ENCODE peak calls at places on chromosomes 13 and 19, in six cellular contexts. S is tibial nerve, F is right atrium auricular region, U is H1, B is neural crest cell, C is cardiac muscle cell. E is an unnamed sample.

GRCh38 chr13:28099396-28100148 is 804 bp downstream of the FLT3 start:
- DNase-seq in S (no peak), F (no peak), U (no peak), B (no peak), C (no peak), E (no peak)

GRCh38 chr13:50574731-50575130 is 268.8 kb downstream of the DLEU7 start:
- DNase-seq in S (no peak), F (no peak), U (no peak), B (no peak), C (no peak), E (no peak)

GRCh38 chr19:17841810-17842662 is 5.7 kb downstream of the JAK3 start:
- DNase-seq in S (peak; percentile 80), F (peak; percentile 75), U (peak; percentile 97), B (peak; percentile 89), C (peak; percentile 97), E (peak; percentile 50)

GRCh38 chr13:49976314-49977258 is 20.3 kb upstream of the TRIM13 start:
- DNase-seq in S (peak; percentile 73), F (peak; percentile 65), U (no peak), B (peak; percentile 61), C (peak; percentile 85), E (peak; percentile 53)

GRCh38 chr19:54481326-54481930 is 8.3 kb upstream of the CDC42EP5 start:
- DNase-seq in S (no peak), F (no peak), U (no peak), B (peak; percentile 74), C (peak; percentile 84), E (no peak)

GRCh38 chr19:56905616-56906015 is 65.1 kb upstream of the PEG3 start:
- DNase-seq in S (no peak), F (no peak), U (no peak), B (no peak), C (no peak), E (no peak)

GRCh38 chr13:113489549-113490495 is 689 bp downstream of the DCUN1D2 start:
- DNase-seq in S (no peak), F (no peak), U (no peak), B (peak; percentile 28), C (peak; percentile 38), E (no peak)

GRCh38 chr19:32464279-32464678 is 58.7 kb downstream of the DPY19L3 start:
- DNase-seq in S (no peak), F (no peak), U (no peak), B (no peak), C (no peak), E (no peak)

GRCh38 chr13:20414475-20415287 is 111.0 kb downstream of the CRYL1 start:
- DNase-seq in S (no peak), F (no peak), U (no peak), B (no peak), C (no peak), E (no peak)

GRCh38 chr19:18118420-18119242 is 21.1 kb downstream of the MAST3 start:
- DNase-seq in S (peak; percentile 24), F (no peak), U (no peak), B (no peak), C (no peak), E (no peak)

GRCh38 chr13:98564204-98564603 is 12.7 kb downstream of the STK24 start:
- DNase-seq in S (no peak), F (no peak), U (no peak), B (no peak), C (no peak), E (no peak)

GRCh38 chr19:5466814-5467291 is 11.6 kb downstream of the ZNRF4 start:
- DNase-seq in S (no peak), F (no peak), U (no peak), B (no peak), C (no peak), E (no peak)

GRCh38 chr19:5170329-5170745 is 170.3 kb downstream of the PTPRS start:
- DNase-seq in S (no peak), F (no peak), U (no peak), B (peak; percentile 52), C (no peak), E (peak; percentile 36)

GRCh38 chr19:7973883-7974282 is 30.4 kb upstream of the TIMM44 start:
- DNase-seq in S (no peak), F (peak; percentile 62), U (no peak), B (no peak), C (no peak), E (no peak)

GRCh38 chr13:107838592-107839161 is 376.7 kb downstream of the LIG4 start:
- DNase-seq in S (no peak), F (no peak), U (no peak), B (no peak), C (no peak), E (no peak)

GRCh38 chr13:23510544-23510916 is 59.7 kb upstream of the TNFRSF19 start:
- DNase-seq in S (no peak), F (no peak), U (no peak), B (no peak), C (no peak), E (no peak)

GRCh38 chr13:109610517-109610916 is 175.9 kb downstream of the IRS2 start:
- DNase-seq in S (peak; percentile 8), F (no peak), U (peak; percentile 9), B (no peak), C (peak; percentile 27), E (no peak)

GRCh38 chr19:18440421-18440877 is 2.5 kb upstream of the ISYNA1 start:
- DNase-seq in S (no peak), F (no peak), U (no peak), B (no peak), C (peak; percentile 54), E (no peak)

DNA sequence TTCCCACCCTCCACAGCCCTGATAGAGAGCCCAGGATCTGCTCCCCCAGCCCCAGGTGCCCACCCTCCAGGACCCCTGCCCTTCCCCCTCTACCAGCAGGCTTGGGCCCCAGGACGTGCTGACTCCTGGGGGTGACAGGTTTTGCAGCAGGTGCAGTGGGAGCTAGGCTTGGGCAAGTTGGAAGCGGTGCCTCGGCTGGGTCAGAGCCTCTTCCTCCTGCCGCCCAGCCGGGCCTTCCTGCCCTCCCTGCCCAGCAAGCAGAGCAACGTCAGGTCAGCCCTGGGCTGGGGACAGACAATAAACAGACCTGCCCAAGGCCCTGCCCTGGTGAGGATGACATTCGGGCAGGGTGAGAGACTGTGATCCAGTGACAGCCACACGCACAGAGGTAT is 9.2 kb upstream of the NCCRP1 start:
- DNase-seq in S (no peak), F (no peak), U (no peak), B (no peak), C (peak; percentile 48), E (no peak)
- TF ChIP-seq CTCF in S (no peak), F (no peak), U (no peak), B (peak; percentile 44), C (no peak), E (no peak)

GRCh38 chr13:97122381-97122996 is 99.6 kb upstream of the MBNL2 start:
- DNase-seq in S (no peak), F (no peak), U (no peak), B (no peak), C (no peak), E (no peak)

GRCh38 chr13:97124237-97124636 is 97.9 kb upstream of the MBNL2 start:
- DNase-seq in S (no peak), F (no peak), U (no peak), B (no peak), C (no peak), E (no peak)

GRCh38 chr13:97125810-97126738 is 96.1 kb upstream of the MBNL2 start:
- DNase-seq in S (no peak), F (no peak), U (no peak), B (no peak), C (no peak), E (no peak)

GRCh38 chr13:97127842-97128241 is 94.3 kb upstream of the MBNL2 start:
- DNase-seq in S (no peak), F (no peak), U (no peak), B (no peak), C (no peak), E (no peak)

GRCh38 chr13:97125051-97125809 is 96.9 kb upstream of the MBNL2 start:
- DNase-seq in S (peak; percentile 66), F (no peak), U (no peak), B (no peak), C (peak; percentile 65), E (no peak)
- TF ChIP-seq CTCF in S (peak; percentile 35), F (no peak), U (no peak), B (no peak), C (peak; percentile 11), E (no peak)

GRCh38 chr19:51327066-51327985 is 14.6 kb downstream of the VSIG10L start:
- DNase-seq in S (no peak), F (no peak), U (peak; percentile 38), B (no peak), C (peak; percentile 24), E (no peak)
- TF ChIP-seq CTCF in S (no peak), F (no peak), U (peak; percentile 32), B (no peak), C (peak; percentile 25), E (peak; percentile 24)

DNA sequence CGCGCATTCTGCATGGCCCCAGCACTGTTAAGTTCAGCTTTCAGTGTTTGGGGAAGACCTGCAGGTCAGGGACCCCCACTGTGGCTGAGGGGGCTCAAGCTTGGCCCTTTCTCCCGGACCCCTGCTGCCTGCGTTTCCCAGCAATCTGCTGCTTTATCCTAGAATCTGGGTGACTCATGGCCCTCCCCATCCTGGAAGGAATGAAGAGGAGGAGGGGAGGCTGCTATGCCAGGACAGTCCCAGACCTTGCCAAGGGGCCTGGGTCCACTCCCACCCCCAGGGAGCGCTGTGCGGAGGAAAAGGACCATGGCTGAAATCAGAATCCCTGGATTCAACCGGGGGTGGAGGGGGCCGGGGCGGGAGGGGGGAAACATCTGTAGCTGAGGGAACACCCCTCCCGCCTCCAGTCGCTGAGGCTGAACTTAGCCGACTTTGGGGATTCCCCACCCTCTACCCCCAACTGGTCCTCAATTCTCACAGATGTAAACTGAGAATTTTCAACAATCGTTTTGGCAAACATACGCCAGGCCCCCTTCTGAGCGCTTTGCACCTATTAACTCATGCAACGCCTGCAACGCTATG is 20.6 kb downstream of the ZNF114 start:
- DNase-seq in S (no peak), F (no peak), U (peak; percentile 85), B (peak; percentile 42), C (peak; percentile 28), E (no peak)
- TF ChIP-seq CTCF in S (no peak), F (no peak), U (peak; percentile 63), B (no peak), C (peak; percentile 21), E (peak; percentile 40)

GRCh38 chr13:76223999-76224398 is 587.9 kb downstream of the LMO7 start:
- DNase-seq in S (no peak), F (no peak), U (no peak), B (no peak), C (no peak), E (no peak)

GRCh38 chr13:76222511-76222910 is 586.4 kb downstream of the LMO7 start:
- DNase-seq in S (no peak), F (no peak), U (no peak), B (no peak), C (no peak), E (no peak)

GRCh38 chr13:76225815-76226489 is 589.8 kb downstream of the LMO7 start:
- DNase-seq in S (no peak), F (no peak), U (no peak), B (no peak), C (peak; percentile 49), E (no peak)

GRCh38 chr13:76226941-76227340 is 590.8 kb downstream of the LMO7 start:
- DNase-seq in S (no peak), F (no peak), U (no peak), B (no peak), C (no peak), E (no peak)

GRCh38 chr13:76223565-76223964 is 587.4 kb downstream of the LMO7 start:
- DNase-seq in S (no peak), F (no peak), U (no peak), B (no peak), C (no peak), E (no peak)
- TF ChIP-seq CTCF in S (no peak), F (no peak), U (peak; percentile 63), B (no peak), C (peak; percentile 21), E (no peak)

GRCh38 chr13:24683833-24684599 is 3.8 kb downstream of the ATP12A start:
- DNase-seq in S (peak; percentile 59), F (no peak), U (no peak), B (peak; percentile 68), C (peak; percentile 80), E (peak; percentile 67)
- TF ChIP-seq CTCF in S (peak; percentile 52), F (peak; percentile 54), U (peak; percentile 80), B (peak; percentile 86), C (peak; percentile 78), E (peak; percentile 91)

E was measured in progenitor cell of endocrine pancreas.